ENCODE peak calls at places on chromosomes 3 and 15, in six cellular contexts. H is H9, S is IMR-90, N is mesenchymal stem cell, B is trophoblast cell, W is H1. P is an unnamed sample.
A peak's percentile ranks its signal among the peaks of the same experiment; 100 is the strongest.

GRCh38 chr3:60095930-60096329 is 1046.1 kb upstream of the CFAP20DC start:
- DNase-seq in N (no peak), W (no peak), S (no peak), H (no peak), B (no peak), P (no peak)

GRCh38 chr3:50227390-50228183 is 8.4 kb upstream of the GNAI2 start:
- DNase-seq in W (peak; percentile 89), N (peak; percentile 87), H (peak; percentile 93), B (peak; percentile 95), S (peak; percentile 80), P (peak; percentile 89)

GRCh38 chr3:39088889-39089288 is 18.5 kb downstream of the GORASP1 start:
- DNase-seq in S (peak; percentile 31), N (peak; percentile 48), W (no peak), H (no peak), B (no peak), P (no peak)

GRCh38 chr3:77467702-77468407 is 428.0 kb downstream of the ROBO2 start:
- DNase-seq in B (no peak), S (no peak), N (no peak), H (no peak), W (no peak), P (no peak)

GRCh38 chr15:40831861-40832260 is 3.4 kb upstream of the PPP1R14D start:
- DNase-seq in W (no peak), B (no peak), H (no peak), S (no peak), N (no peak), P (no peak)

GRCh38 chr15:69156726-69157381 is 3.6 kb upstream of the GLCE start:
- DNase-seq in W (no peak), S (no peak), B (no peak), N (no peak), H (peak; percentile 33), P (no peak)

GRCh38 chr15:79673416-79674123 is 223.2 kb downstream of the MTHFS start:
- DNase-seq in H (peak; percentile 49), W (no peak), S (peak; percentile 58), N (peak; percentile 18), B (no peak), P (no peak)

GRCh38 chr3:22988566-22988965 is 214.6 kb upstream of the UBE2E2 start:
- DNase-seq in S (no peak), H (no peak), B (no peak), W (no peak), N (no peak), P (no peak)

GRCh38 chr3:179473565-179473964 is 22.3 kb upstream of the GNB4 start:
- DNase-seq in H (no peak), S (no peak), N (no peak), W (no peak), B (peak; percentile 27), P (no peak)

GRCh38 chr3:190038050-190038631 is 82.6 kb downstream of the P3H2 start:
- DNase-seq in B (peak; percentile 90), S (peak; percentile 88), H (no peak), N (peak; percentile 93), W (no peak), P (no peak)

GRCh38 chr3:139236336-139236735 is 107.5 kb upstream of the MRPS22 start:
- DNase-seq in B (no peak), W (no peak), S (no peak), H (no peak), N (no peak), P (no peak)

GRCh38 chr3:148319161-148319915 is 378.4 kb upstream of the AGTR1 start:
- DNase-seq in B (peak; percentile 16), H (no peak), S (peak; percentile 90), W (no peak), N (peak; percentile 75), P (no peak)

GRCh38 chr15:82540984-82541431 is 751 bp upstream of the RPS17 start:
- DNase-seq in B (no peak), S (peak; percentile 38), H (peak; percentile 50), N (no peak), W (no peak), P (peak; percentile 12)

GRCh38 chr3:169116056-169116693 is 547.3 kb downstream of the MECOM start:
- DNase-seq in N (no peak), B (no peak), W (no peak), H (no peak), S (no peak), P (no peak)

GRCh38 chr3:11604139-11604895 is 39.4 kb downstream of the VGLL4 start:
- DNase-seq in S (peak; percentile 90), B (peak; percentile 29), H (no peak), W (no peak), N (peak; percentile 86), P (no peak)
- H3K27ac ChIP-seq in S (peak overlapping the region; percentile 100), B (no peak overlapping the region), H (no peak overlapping the region), W (no peak overlapping the region), N (peak overlapping the region; percentile 46), P (no peak overlapping the region)

DNA sequence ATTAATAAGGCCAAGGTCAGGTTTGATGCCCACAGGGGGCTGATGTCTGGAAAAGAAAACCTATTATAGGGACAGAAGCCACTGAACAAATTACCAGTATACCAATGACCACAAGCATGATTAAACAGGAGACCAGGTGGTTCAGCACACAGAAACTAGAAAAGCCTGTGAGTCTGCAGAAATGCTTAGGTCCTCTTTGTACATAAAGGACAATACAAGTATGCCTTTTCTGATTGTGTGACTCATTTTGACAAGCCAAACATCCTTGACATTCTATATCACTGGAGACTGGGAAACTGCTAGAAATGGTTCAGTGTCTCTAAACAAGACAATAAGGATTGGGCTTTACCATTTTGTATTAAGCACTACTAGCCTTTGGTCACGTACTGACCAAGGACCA is 113.2 kb upstream of the MYO5C start:
- DNase-seq in N (no peak), B (peak; percentile 58), S (peak; percentile 8), H (no peak), W (no peak), P (no peak)
- H3K14ac ChIP-seq in N (no peak overlapping the region), B (no peak overlapping the region), S (peak overlapping the region; percentile 26), H (no peak overlapping the region), W (no peak overlapping the region), P (no peak overlapping the region)

GRCh38 chr3:31839144-31839917 is 141.7 kb downstream of the OSBPL10 start:
- DNase-seq in B (no peak), S (peak; percentile 45), N (no peak), H (no peak), W (no peak), P (no peak)

GRCh38 chr3:31841515-31841914 is 139.5 kb downstream of the OSBPL10 start:
- DNase-seq in B (no peak), H (no peak), W (no peak), S (no peak), N (no peak), P (no peak)

GRCh38 chr3:31836397-31837075 is 144.5 kb downstream of the OSBPL10 start:
- DNase-seq in N (no peak), H (no peak), B (no peak), W (no peak), S (no peak), P (no peak)

GRCh38 chr3:31840252-31840651 is 140.8 kb downstream of the OSBPL10 start:
- DNase-seq in H (no peak), B (peak; percentile 60), W (no peak), S (no peak), N (no peak), P (no peak)
- H3K27ac ChIP-seq in H (no peak overlapping the region), B (no peak overlapping the region), W (no peak overlapping the region), S (no peak overlapping the region), N (no peak overlapping the region), P (no peak overlapping the region)

GRCh38 chr15:25608926-25609325 is 170.1 kb upstream of the UBE3A start:
- DNase-seq in B (no peak), S (no peak), N (no peak), W (no peak), H (no peak), P (no peak)
- H3K14ac ChIP-seq in B (no peak overlapping the region), S (no peak overlapping the region), N (no peak overlapping the region), W (no peak overlapping the region), H (no peak overlapping the region), P (no peak overlapping the region)

GRCh38 chr3:30341851-30342250 is 264.6 kb upstream of the TGFBR2 start:
- DNase-seq in N (peak; percentile 57), S (no peak), H (no peak), B (no peak), W (no peak), P (no peak)
- H3K27ac ChIP-seq in N (no peak overlapping the region), S (peak overlapping the region; percentile 75), H (no peak overlapping the region), B (no peak overlapping the region), W (no peak overlapping the region), P (no peak overlapping the region)

P was measured in neuronal stem cell.